ENCODE peak calls at places on chromosomes 1 and 21, in five cellular contexts. One of them, this sample, is unnamed. For H3K4me1, the result is how much of the 10 kb centered on the place peaks cover.

GRCh38 chr1:22365331-22366295 is 86.0 kb upstream of the ZBTB40 start:
- DNase-seq in prostate gland: no peak
- DNase-seq in HepG2: no peak
- DNase-seq in Peyer's patch: no peak
- DNase-seq in suprapubic skin: no peak
- DNase-seq in this sample: no peak

GRCh38 chr1:168121314-168122029 is 15.3 kb downstream of the GPR161 start:
- DNase-seq in prostate gland: no peak
- DNase-seq in HepG2: no peak
- DNase-seq in Peyer's patch: no peak
- DNase-seq in suprapubic skin: peak
- DNase-seq in this sample: peak

GRCh38 chr1:212858055-212858460 is at the start of gene FLVCR1:
- DNase-seq in prostate gland: peak
- DNase-seq in HepG2: peak
- DNase-seq in Peyer's patch: peak
- DNase-seq in suprapubic skin: peak
- DNase-seq in this sample: peak

GRCh38 chr21:44593598-44594405 is 1.5 kb upstream of the KRTAP10-6 start:
- DNase-seq in prostate gland: no peak
- DNase-seq in HepG2: peak
- DNase-seq in Peyer's patch: no peak
- DNase-seq in suprapubic skin: no peak
- DNase-seq in this sample: peak

GRCh38 chr1:176543360-176544136 is 80.6 kb downstream of the PAPPA2 start:
- DNase-seq in prostate gland: no peak
- DNase-seq in HepG2: no peak
- DNase-seq in Peyer's patch: no peak
- DNase-seq in suprapubic skin: no peak
- DNase-seq in this sample: no peak

GRCh38 chr1:48500541-48501440 is 28.8 kb upstream of the SPATA6 start:
- DNase-seq in prostate gland: no peak
- DNase-seq in HepG2: no peak
- DNase-seq in Peyer's patch: no peak
- DNase-seq in suprapubic skin: no peak
- DNase-seq in this sample: no peak

GRCh38 chr1:198864695-198865094 is 225.9 kb downstream of the PTPRC start:
- DNase-seq in prostate gland: no peak
- DNase-seq in HepG2: no peak
- DNase-seq in Peyer's patch: no peak
- DNase-seq in suprapubic skin: no peak
- DNase-seq in this sample: no peak

GRCh38 chr1:38270241-38270871 is 223.8 kb upstream of the POU3F1 start:
- DNase-seq in prostate gland: no peak
- DNase-seq in HepG2: no peak
- DNase-seq in Peyer's patch: no peak
- DNase-seq in suprapubic skin: peak
- DNase-seq in this sample: no peak

GRCh38 chr21:46515109-46515508 is 56.4 kb downstream of the DIP2A start:
- DNase-seq in prostate gland: peak
- DNase-seq in HepG2: no peak
- DNase-seq in Peyer's patch: no peak
- DNase-seq in suprapubic skin: no peak
- DNase-seq in this sample: no peak

GRCh38 chr1:167789501-167789900 is 67.7 kb downstream of the MPZL1 start:
- DNase-seq in prostate gland: no peak
- DNase-seq in HepG2: no peak
- DNase-seq in Peyer's patch: no peak
- DNase-seq in suprapubic skin: no peak
- DNase-seq in this sample: no peak

GRCh38 chr1:21184266-21184665 is 7.6 kb upstream of the EIF4G3 start:
- DNase-seq in prostate gland: no peak
- DNase-seq in HepG2: no peak
- DNase-seq in Peyer's patch: peak
- DNase-seq in suprapubic skin: peak
- DNase-seq in this sample: no peak

GRCh38 chr21:38355353-38355752 is 98.6 kb downstream of the KCNJ15 start:
- DNase-seq in prostate gland: no peak
- DNase-seq in HepG2: no peak
- DNase-seq in Peyer's patch: no peak
- DNase-seq in suprapubic skin: no peak
- DNase-seq in this sample: no peak

GRCh38 chr1:90526954-90527353 is 190.1 kb downstream of the BARHL2 start:
- DNase-seq in prostate gland: no peak
- DNase-seq in HepG2: no peak
- DNase-seq in Peyer's patch: no peak
- DNase-seq in suprapubic skin: no peak
- DNase-seq in this sample: no peak

GRCh38 chr1:47679301-47679751 is 241.5 kb downstream of the FOXD2 start:
- DNase-seq in prostate gland: no peak
- DNase-seq in HepG2: no peak
- DNase-seq in Peyer's patch: no peak
- DNase-seq in suprapubic skin: peak
- DNase-seq in this sample: no peak

GRCh38 chr1:177384461-177384860 is 213.7 kb downstream of the BRINP2 start:
- DNase-seq in prostate gland: no peak
- DNase-seq in HepG2: no peak
- DNase-seq in Peyer's patch: no peak
- DNase-seq in suprapubic skin: no peak
- DNase-seq in this sample: no peak

GRCh38 chr21:41025057-41025390 is 142.9 kb upstream of the BACE2 start:
- DNase-seq in prostate gland: no peak
- DNase-seq in HepG2: no peak
- DNase-seq in Peyer's patch: no peak
- DNase-seq in suprapubic skin: no peak
- DNase-seq in this sample: no peak

GRCh38 chr1:89179343-89179742 is 3.5 kb upstream of the GBP7 start:
- DNase-seq in prostate gland: no peak
- DNase-seq in HepG2: no peak
- DNase-seq in Peyer's patch: no peak
- DNase-seq in suprapubic skin: no peak
- DNase-seq in this sample: no peak

GRCh38 chr1:102790997-102791396 is 317.3 kb downstream of the COL11A1 start:
- DNase-seq in prostate gland: no peak
- DNase-seq in HepG2: no peak
- DNase-seq in Peyer's patch: no peak
- DNase-seq in suprapubic skin: no peak
- DNase-seq in this sample: no peak

GRCh38 chr1:168947039-168947438 is 159.5 kb upstream of the ATP1B1 start:
- DNase-seq in prostate gland: no peak
- DNase-seq in HepG2: no peak
- DNase-seq in Peyer's patch: no peak
- DNase-seq in suprapubic skin: no peak
- DNase-seq in this sample: no peak

GRCh38 chr1:11761988-11762406 is at the start of gene C1orf167:
- DNase-seq in prostate gland: no peak
- DNase-seq in HepG2: no peak
- DNase-seq in Peyer's patch: no peak
- DNase-seq in suprapubic skin: no peak
- DNase-seq in this sample: no peak

GRCh38 chr1:27099154-27099903 is 55.6 kb downstream of the SLC9A1 start:
- DNase-seq in prostate gland: no peak
- DNase-seq in HepG2: peak
- DNase-seq in Peyer's patch: no peak
- DNase-seq in suprapubic skin: no peak
- DNase-seq in this sample: no peak

GRCh38 chr1:36735939-36736730 is 253.4 kb upstream of the CSF3R start:
- DNase-seq in prostate gland: no peak
- DNase-seq in HepG2: no peak
- DNase-seq in Peyer's patch: no peak
- DNase-seq in suprapubic skin: no peak
- DNase-seq in this sample: peak

GRCh38 chr21:30561957-30562356 is 843 bp upstream of the KRTAP19-7 start:
- DNase-seq in prostate gland: no peak
- DNase-seq in HepG2: no peak
- DNase-seq in Peyer's patch: no peak
- DNase-seq in suprapubic skin: no peak
- DNase-seq in this sample: no peak

GRCh38 chr1:241265428-241265827 is 91.6 kb downstream of the RGS7 start:
- DNase-seq in prostate gland: no peak
- DNase-seq in HepG2: no peak
- DNase-seq in Peyer's patch: no peak
- DNase-seq in suprapubic skin: no peak
- DNase-seq in this sample: no peak

GRCh38 chr1:84853743-84854721 is 39.0 kb downstream of the LPAR3 start:
- DNase-seq in prostate gland: no peak
- DNase-seq in HepG2: no peak
- DNase-seq in Peyer's patch: no peak
- DNase-seq in suprapubic skin: no peak
- DNase-seq in this sample: no peak

GRCh38 chr1:9770276-9770675 is 53.5 kb downstream of the CLSTN1 start:
- DNase-seq in prostate gland: no peak
- DNase-seq in HepG2: no peak
- DNase-seq in Peyer's patch: no peak
- DNase-seq in suprapubic skin: no peak
- DNase-seq in this sample: no peak

GRCh38 chr1:182652933-182653332 is 31.5 kb downstream of the RGS8 start:
- DNase-seq in prostate gland: no peak
- DNase-seq in HepG2: no peak
- DNase-seq in Peyer's patch: no peak
- DNase-seq in suprapubic skin: no peak
- DNase-seq in this sample: no peak

GRCh38 chr1:182657026-182657425 is 27.4 kb downstream of the RGS8 start:
- DNase-seq in prostate gland: no peak
- DNase-seq in HepG2: no peak
- DNase-seq in Peyer's patch: no peak
- DNase-seq in suprapubic skin: no peak
- DNase-seq in this sample: no peak

GRCh38 chr1:182662121-182662890 is 22.1 kb downstream of the RGS8 start:
- DNase-seq in prostate gland: no peak
- DNase-seq in HepG2: no peak
- DNase-seq in Peyer's patch: no peak
- DNase-seq in suprapubic skin: no peak
- DNase-seq in this sample: no peak

DNA sequence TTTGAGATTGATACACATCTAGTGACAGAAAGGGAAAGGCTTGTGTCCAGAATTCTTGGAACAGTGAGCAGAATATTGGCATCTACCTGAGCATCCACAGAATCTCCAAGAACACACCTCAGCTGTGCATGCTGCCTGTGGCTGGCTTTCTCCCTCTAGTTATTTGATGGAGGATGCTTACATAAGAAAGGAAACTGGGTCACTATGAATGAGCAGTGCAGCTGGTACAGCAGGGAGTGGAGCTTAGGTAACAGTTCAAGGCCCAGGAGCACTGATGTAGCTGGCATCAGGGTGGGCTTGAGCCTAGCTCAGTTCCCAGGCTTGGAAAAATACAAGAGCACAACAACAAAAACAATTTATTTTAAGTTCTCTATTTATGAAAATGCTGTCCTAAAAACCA is 26.3 kb downstream of the RGS8 start:
- DNase-seq in prostate gland: no peak
- DNase-seq in HepG2: no peak
- DNase-seq in Peyer's patch: no peak
- DNase-seq in suprapubic skin: no peak
- DNase-seq in this sample: no peak
- TF ChIP-seq CTCF in prostate gland: no peak
- TF ChIP-seq CTCF in HepG2: no peak
- TF ChIP-seq CTCF in Peyer's patch: no peak
- TF ChIP-seq CTCF in suprapubic skin: no peak
- TF ChIP-seq CTCF in this sample: no peak

DNA sequence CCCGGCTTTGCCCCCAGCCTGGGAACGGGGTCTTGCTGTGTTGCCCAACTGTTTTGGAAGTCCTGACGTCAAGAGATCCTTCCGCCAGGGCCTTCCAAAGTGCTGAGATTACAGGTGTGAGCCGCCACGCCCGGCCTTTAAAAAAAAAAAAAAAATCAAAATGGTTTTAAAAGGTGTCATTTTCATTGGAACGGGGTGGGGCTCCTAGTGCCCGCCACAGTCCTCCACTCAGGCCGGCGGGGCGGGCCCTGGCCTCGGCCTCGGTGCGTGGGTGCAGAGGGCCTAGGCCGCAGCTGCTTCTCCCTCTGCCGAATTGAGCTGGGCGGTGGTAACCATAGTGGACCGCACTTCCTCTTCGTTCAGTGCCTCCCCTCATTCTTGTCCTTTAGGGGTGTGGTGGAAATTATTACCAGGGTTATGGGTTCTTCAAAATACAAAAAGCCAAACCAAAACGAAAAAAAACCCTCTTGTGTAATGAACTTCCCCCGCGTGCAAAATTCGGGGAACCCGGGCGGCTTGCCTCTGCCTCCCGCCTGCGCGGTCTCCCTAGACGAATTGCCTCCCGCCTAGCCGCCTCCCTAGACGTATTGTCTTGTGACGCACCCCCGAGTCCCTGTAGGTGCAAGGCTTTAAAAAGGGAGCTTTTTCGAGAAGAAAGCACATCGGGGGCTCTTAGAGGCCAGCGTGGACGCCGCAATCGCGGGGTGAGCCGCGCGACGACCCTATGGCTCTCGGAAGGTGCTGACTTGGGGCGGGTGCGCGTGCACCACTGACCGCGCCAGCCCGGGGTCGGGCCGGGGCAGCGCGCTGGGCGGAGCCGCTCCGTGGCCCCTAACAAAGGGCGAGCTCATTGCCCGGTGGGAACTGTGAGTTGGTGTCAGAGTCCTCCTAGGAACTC is 10.5 kb upstream of the SPEN start:
- DNase-seq in prostate gland: no peak
- DNase-seq in HepG2: no peak
- DNase-seq in Peyer's patch: peak
- DNase-seq in suprapubic skin: peak
- DNase-seq in this sample: no peak
- TF ChIP-seq POLR2A in prostate gland: no peak
- TF ChIP-seq POLR2A in HepG2: no peak
- TF ChIP-seq POLR2A in Peyer's patch: no peak
- TF ChIP-seq POLR2A in suprapubic skin: peak
- TF ChIP-seq POLR2A in this sample: no peak

DNA sequence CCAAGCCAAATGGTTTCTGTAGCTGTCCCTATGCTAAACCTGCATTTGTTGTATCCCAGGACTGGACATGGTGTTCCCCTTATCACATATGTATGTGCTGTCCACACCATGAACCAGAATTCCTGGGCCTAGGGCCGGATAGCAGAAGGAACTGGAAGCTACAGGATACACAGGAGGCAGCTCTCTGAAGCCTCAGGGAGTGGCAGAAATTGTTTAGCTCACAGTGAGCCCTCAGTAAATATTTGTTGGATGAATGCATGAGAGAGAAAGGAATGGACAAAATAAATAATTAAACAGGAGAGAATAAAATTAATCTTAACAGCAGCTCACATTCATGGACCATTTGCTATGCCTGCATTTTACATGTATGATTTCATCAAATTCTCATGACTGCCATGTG is 2.1 kb downstream of the NIPAL3 start:
- DNase-seq in prostate gland: no peak
- DNase-seq in HepG2: no peak
- DNase-seq in Peyer's patch: no peak
- DNase-seq in suprapubic skin: no peak
- DNase-seq in this sample: no peak
- H3K4me1 ChIP-seq in prostate gland: under half
- H3K4me1 ChIP-seq in HepG2: under half
- H3K4me1 ChIP-seq in Peyer's patch: under half
- H3K4me1 ChIP-seq in suprapubic skin: half or more
- H3K4me1 ChIP-seq in this sample: under half

DNA sequence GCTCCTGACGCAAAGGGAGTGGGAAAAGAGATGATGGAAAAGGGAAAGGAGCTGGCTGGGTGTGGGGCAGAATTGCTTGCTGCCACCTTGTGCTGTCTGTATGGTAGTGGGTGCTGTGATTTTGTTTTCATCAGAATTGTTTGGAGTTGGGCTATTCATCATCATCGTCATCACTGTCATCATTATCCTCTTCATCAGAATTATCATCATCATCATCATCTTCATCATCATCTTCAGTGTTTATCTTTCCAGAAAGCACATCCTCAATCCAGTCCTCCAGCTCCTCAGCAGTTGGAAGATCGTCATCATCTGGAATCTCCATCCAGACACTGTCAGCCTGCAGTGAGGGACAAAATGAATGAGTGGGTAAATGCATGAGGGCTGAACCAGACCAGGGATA is 59.3 kb downstream of the VANGL1 start:
- DNase-seq in prostate gland: no peak
- DNase-seq in HepG2: no peak
- DNase-seq in Peyer's patch: no peak
- DNase-seq in suprapubic skin: no peak
- DNase-seq in this sample: no peak
- TF ChIP-seq CTCF in prostate gland: no peak
- TF ChIP-seq CTCF in HepG2: no peak
- TF ChIP-seq CTCF in Peyer's patch: no peak
- TF ChIP-seq CTCF in suprapubic skin: no peak
- TF ChIP-seq CTCF in this sample: no peak